ENCODE peak calls at places on chromosomes 13 and 19, in eight cellular contexts. L is pancreas; I is GM23248; M is CD8-positive, alpha-beta memory T cell; Z is hepatocyte; J is H1; E is right atrium auricular region; R is body of pancreas. U is an unnamed sample.

GRCh38 chr19:4966591-4966990 is 2.3 kb upstream of the KDM4B start:
- DNase-seq in L (no peak), Z (no peak), E (no peak), M (no peak), R (no peak), J (no peak), I (no peak), U (no peak)

GRCh38 chr13:79427265-79427664 is 21.2 kb upstream of the RBM26 start:
- DNase-seq in L (no peak), Z (no peak), E (no peak), I (no peak), R (no peak), M (no peak), J (no peak), U (no peak)

GRCh38 chr19:31071157-31071855 is 277.9 kb downstream of the TSHZ3 start:
- DNase-seq in E (no peak), R (no peak), I (no peak), J (no peak), L (no peak), Z (peak; percentile 21), M (no peak), U (peak; percentile 96)

GRCh38 chr13:108342369-108343289 is 73.1 kb downstream of the TNFSF13B start:
- DNase-seq in R (no peak), J (no peak), I (peak; percentile 55), L (no peak), M (no peak), E (no peak), Z (peak; percentile 41), U (no peak)

GRCh38 chr19:4140237-4140711 is 13.2 kb upstream of the CREB3L3 start:
- DNase-seq in R (peak; percentile 53), M (peak; percentile 9), L (no peak), J (peak; percentile 72), I (peak; percentile 88), E (no peak), Z (peak; percentile 83), U (no peak)

GRCh38 chr19:54526972-54527371 is 24.3 kb downstream of the LAIR2 start:
- DNase-seq in M (no peak), Z (no peak), I (no peak), E (no peak), J (no peak), L (no peak), R (no peak), U (no peak)

GRCh38 chr13:97435297-97435682 is 1.3 kb downstream of the RAP2A start:
- DNase-seq in R (no peak), E (no peak), I (no peak), J (no peak), L (no peak), Z (no peak), M (no peak), U (no peak)

GRCh38 chr13:60654405-60654804 is 257.4 kb downstream of the TDRD3 start:
- DNase-seq in I (peak; percentile 40), L (no peak), M (no peak), R (peak; percentile 9), Z (peak; percentile 62), E (peak; percentile 67), J (no peak), U (peak; percentile 37)

GRCh38 chr13:74280795-74281490 is 146.7 kb upstream of the KLF12 start:
- DNase-seq in E (no peak), J (no peak), R (no peak), Z (no peak), L (no peak), I (peak; percentile 49), M (no peak), U (no peak)

GRCh38 chr13:57443494-57443893 is 188.1 kb upstream of the PCDH17 start:
- DNase-seq in I (no peak), R (no peak), M (no peak), J (no peak), Z (no peak), E (no peak), L (no peak), U (no peak)

GRCh38 chr19:10831980-10832658 is 3.9 kb downstream of the TMED1 start:
- DNase-seq in J (no peak), Z (no peak), L (no peak), I (no peak), M (no peak), R (no peak), E (no peak), U (no peak)

GRCh38 chr13:31245974-31246373 is 46.2 kb downstream of the B3GLCT start:
- DNase-seq in I (no peak), R (no peak), L (no peak), J (no peak), E (no peak), Z (no peak), M (no peak), U (no peak)

GRCh38 chr19:4258181-4258580 is 11.3 kb downstream of the YJU2 start:
- DNase-seq in E (no peak), L (no peak), M (no peak), Z (no peak), J (no peak), R (no peak), I (no peak), U (no peak)

GRCh38 chr13:71320452-71320851 is 546.6 kb downstream of the DACH1 start:
- DNase-seq in J (peak; percentile 51), Z (peak; percentile 23), M (no peak), R (no peak), L (no peak), E (no peak), I (peak; percentile 0), U (peak; percentile 14)

GRCh38 chr19:47109541-47110375 is 3.8 kb downstream of the ZC3H4 start:
- DNase-seq in M (peak; percentile 33), Z (peak; percentile 57), J (no peak), R (no peak), L (no peak), E (no peak), I (peak; percentile 60), U (no peak)

GRCh38 chr13:22114630-22115311 is 443.9 kb downstream of the FGF9 start:
- DNase-seq in Z (no peak), M (peak; percentile 83), J (no peak), R (peak; percentile 25), L (no peak), E (no peak), I (peak; percentile 35), U (no peak)

GRCh38 chr13:113220877-113221276 is 11.5 kb downstream of the CUL4A start:
- DNase-seq in I (no peak), E (no peak), M (no peak), R (no peak), L (no peak), J (no peak), Z (no peak), U (no peak)

GRCh38 chr13:95385808-95386207 is 84.6 kb upstream of the ABCC4 start:
- DNase-seq in E (no peak), R (no peak), M (no peak), Z (no peak), J (no peak), I (peak; percentile 28), L (no peak), U (no peak)

GRCh38 chr19:17654993-17655392 is 33.2 kb downstream of the UNC13A start:
- DNase-seq in R (no peak), I (no peak), M (no peak), Z (no peak), L (no peak), J (peak; percentile 61), E (no peak), U (no peak)

GRCh38 chr13:90416938-90417337 is 930.5 kb upstream of the MIR17HG start:
- DNase-seq in M (no peak), I (no peak), Z (no peak), E (no peak), J (no peak), L (no peak), R (no peak), U (no peak)
- H3K27ac ChIP-seq in M (no peak overlapping the region), I (peak overlapping the region; percentile 65), Z (no peak overlapping the region), E (no peak overlapping the region), J (no peak overlapping the region), L (no peak overlapping the region), R (no peak overlapping the region), U (no peak overlapping the region)

GRCh38 chr19:51043497-51043896 is 8.7 kb upstream of the KLK12 start:
- DNase-seq in R (no peak), J (no peak), Z (no peak), I (no peak), L (no peak), M (no peak), E (no peak), U (no peak)
- H3K4me3 ChIP-seq in R (no peak overlapping the region), J (no peak overlapping the region), Z (no peak overlapping the region), I (no peak overlapping the region), L (no peak overlapping the region), M (no peak overlapping the region), E (no peak overlapping the region), U (no peak overlapping the region)

GRCh38 chr19:35498984-35499383 is 8.7 kb upstream of the KRTDAP start:
- DNase-seq in R (no peak), J (no peak), I (no peak), Z (no peak), L (no peak), E (no peak), M (no peak), U (no peak)
- H3K27ac ChIP-seq in R (no peak overlapping the region), J (no peak overlapping the region), I (no peak overlapping the region), Z (no peak overlapping the region), L (no peak overlapping the region), E (no peak overlapping the region), M (no peak overlapping the region), U (no peak overlapping the region)

GRCh38 chr19:1041272-1041834 is 1.4 kb downstream of the ABCA7 start:
- DNase-seq in Z (no peak), L (no peak), E (no peak), I (no peak), M (no peak), J (no peak), R (no peak), U (no peak)
- H3K4me3 ChIP-seq in Z (no peak overlapping the region), L (peak overlapping the region; percentile 55), E (peak overlapping the region; percentile 55), I (peak overlapping the region; percentile 68), M (peak overlapping the region; percentile 78), J (peak overlapping the region; percentile 76), R (no peak overlapping the region), U (peak overlapping the region; percentile 90)

DNA sequence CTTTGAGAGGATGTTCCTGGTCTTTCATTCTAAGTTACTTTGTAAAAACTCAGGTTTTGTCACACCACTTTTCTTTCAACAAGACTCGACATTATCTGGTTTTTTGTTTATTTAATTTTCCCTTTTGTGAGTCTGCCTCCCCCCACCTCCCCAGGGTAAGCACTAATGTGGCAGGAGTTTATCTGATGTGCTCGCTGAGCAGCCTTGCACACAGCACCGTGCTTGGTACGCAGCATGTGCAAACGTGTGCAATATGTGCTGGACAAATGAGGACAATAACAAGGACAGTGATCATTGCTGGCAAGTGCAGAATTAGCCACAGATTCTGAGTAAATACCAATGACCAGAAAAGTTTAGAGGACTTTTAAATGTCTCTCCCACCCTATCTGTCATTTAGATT is 391.4 kb downstream of the IRS2 start:
- DNase-seq in I (no peak), R (no peak), M (no peak), E (no peak), J (no peak), Z (no peak), L (no peak), U (no peak)
- H3K27ac ChIP-seq in I (no peak overlapping the region), R (no peak overlapping the region), M (no peak overlapping the region), E (no peak overlapping the region), J (no peak overlapping the region), Z (no peak overlapping the region), L (no peak overlapping the region), U (no peak overlapping the region)